ENCODE peak calls at places on chromosomes 6 and 20, in five cellular contexts. G is H9, M is neuronal stem cell, T is mesenchymal stem cell, Z is H1. K is an unnamed sample.

GRCh38 chr20:22771706-22772105 is 187.3 kb upstream of the FOXA2 start:
- DNase-seq in Z (no peak), T (no peak), G (no peak), M (no peak), K (no peak)

GRCh38 chr6:48973486-48973885 is 489.6 kb downstream of the MMUT start:
- DNase-seq in G (no peak), Z (no peak), M (no peak), T (no peak), K (peak)

GRCh38 chr6:43101497-43101896 is 25.4 kb downstream of the PTK7 start:
- DNase-seq in T (no peak), M (no peak), G (no peak), Z (no peak), K (no peak)

GRCh38 chr6:40958740-40959139 is 80.3 kb downstream of the UNC5CL start:
- DNase-seq in M (no peak), T (no peak), G (no peak), Z (no peak), K (peak)

GRCh38 chr6:158843751-158844683 is 24.8 kb upstream of the EZR start:
- DNase-seq in Z (no peak), M (no peak), T (no peak), G (no peak), K (peak)

GRCh38 chr6:7401103-7401502 is 11.5 kb downstream of the RIOK1 start:
- DNase-seq in T (peak), M (no peak), Z (no peak), G (no peak), K (peak)

GRCh38 chr6:150418825-150419594 is 50.2 kb downstream of the IYD start:
- DNase-seq in Z (peak), M (peak), T (peak), G (peak), K (peak)

GRCh38 chr6:115362234-115362633 is 698.5 kb downstream of the FRK start:
- DNase-seq in Z (no peak), T (no peak), M (no peak), G (no peak), K (no peak)

GRCh38 chr6:124777834-124778233 is 184.4 kb upstream of the RNF217 start:
- DNase-seq in G (no peak), Z (no peak), M (no peak), T (no peak), K (no peak)

GRCh38 chr6:13425270-13425905 is 62.0 kb downstream of the GFOD1 start:
- DNase-seq in M (no peak), Z (no peak), T (no peak), G (no peak), K (no peak)
- H2BK15ac ChIP-seq in M (no peak), Z (peak), T (no peak), G (no peak), K (no peak)

GRCh38 chr6:170225852-170226417 is 64.9 kb downstream of the DLL1 start:
- DNase-seq in M (no peak), Z (no peak), G (no peak), T (no peak), K (no peak)

GRCh38 chr6:170224694-170225660 is 65.9 kb downstream of the DLL1 start:
- DNase-seq in G (no peak), Z (no peak), T (peak), M (no peak), K (peak)

GRCh38 chr6:170222498-170223471 is 68.1 kb downstream of the DLL1 start:
- DNase-seq in T (no peak), Z (no peak), M (no peak), G (no peak), K (no peak)

GRCh38 chr6:170221753-170222400 is 69.0 kb downstream of the DLL1 start:
- DNase-seq in T (no peak), Z (no peak), G (peak), M (no peak), K (no peak)

GRCh38 chr6:170223718-170224693 is 66.9 kb downstream of the DLL1 start:
- DNase-seq in M (no peak), G (no peak), Z (no peak), T (no peak), K (no peak)
- H4K91ac ChIP-seq in M (no peak), G (no peak), Z (peak), T (no peak), K (no peak)

GRCh38 chr20:47354710-47355488 is 1.6 kb downstream of the ZMYND8 start:
- DNase-seq in M (no peak), T (peak), Z (no peak), G (no peak), K (peak)
- H2BK5ac ChIP-seq in M (no peak), T (no peak), Z (peak), G (peak), K (peak)

DNA sequence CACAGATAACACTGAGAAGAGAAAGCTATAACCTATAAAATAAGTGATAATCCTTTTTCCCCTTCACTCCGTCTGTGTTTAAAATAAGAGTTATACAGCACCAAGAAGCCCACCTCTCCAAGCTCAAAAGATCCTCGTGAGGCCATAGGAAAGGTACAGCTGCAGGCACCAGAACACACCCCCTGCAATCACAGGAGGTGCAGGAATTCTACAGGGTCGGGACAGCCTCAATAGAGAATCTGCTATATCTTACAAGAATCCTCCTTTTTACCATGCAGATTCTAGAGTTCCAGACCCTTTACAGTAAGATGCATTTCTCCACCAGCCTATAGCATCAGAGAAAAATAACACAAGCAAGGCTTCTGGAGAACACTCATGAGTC is 5.0 kb upstream of the ADGRF1 start:
- DNase-seq in G (no peak), T (no peak), M (no peak), Z (no peak), K (no peak)
- H2BK15ac ChIP-seq in G (no peak), T (no peak), M (no peak), Z (no peak), K (no peak)

GRCh38 chr20:32539063-32539816 is 45.9 kb downstream of the NOL4L start:
- DNase-seq in M (no peak), Z (no peak), G (no peak), T (no peak), K (no peak)
- H4K91ac ChIP-seq in M (no peak), Z (no peak), G (no peak), T (no peak), K (no peak)

GRCh38 chr20:543369-544152 is at the start of gene CSNK2A1:
- DNase-seq in G (peak), Z (peak), M (peak), T (peak), K (peak)
- H2BK5ac ChIP-seq in G (peak), Z (peak), M (peak), T (peak), K (peak)

K was measured in IMR-90.